ENCODE peak calls at places on chromosomes 11 and 22, in four cellular contexts. I is HS-5, C is GM12892, S is SW480. H is an unnamed sample.

GRCh38 chr11:28759311-28759710 is 651.1 kb downstream of the METTL15 start:
- DNase-seq in I (no peak), C (no peak), S (no peak), H (no peak)

GRCh38 chr11:2975594-2975993 is 16.5 kb downstream of the NAP1L4 start:
- DNase-seq in I (no peak), C (no peak), S (peak), H (no peak)

GRCh38 chr22:23563111-23563510 is 17.0 kb downstream of the IGLL1 start:
- DNase-seq in I (no peak), C (no peak), S (no peak), H (no peak)

GRCh38 chr11:126764221-126764620 is 236.3 kb downstream of the KIRREL3 start:
- DNase-seq in I (no peak), C (no peak), S (peak), H (no peak)

GRCh38 chr11:7892059-7892699 is 38.9 kb downstream of the OR10A6 start:
- DNase-seq in I (peak), C (no peak), S (no peak), H (peak)

GRCh38 chr11:114478768-114479167 is 39.5 kb downstream of the REXO2 start:
- DNase-seq in I (no peak), C (no peak), S (peak), H (no peak)

GRCh38 chr22:44351685-44352377 is 39.1 kb upstream of the SHISAL1 start:
- DNase-seq in I (peak), C (no peak), S (peak), H (no peak)

GRCh38 chr11:115408036-115408911 is 95.9 kb downstream of the CADM1 start:
- DNase-seq in I (no peak), C (no peak), S (no peak), H (no peak)

GRCh38 chr22:17826151-17826550 is 51.9 kb upstream of the BID start:
- DNase-seq in I (no peak), C (no peak), S (no peak), H (no peak)

GRCh38 chr22:50473855-50474671 is 772 bp downstream of the SBF1 start:
- DNase-seq in I (no peak), C (no peak), S (no peak), H (no peak)

GRCh38 chr22:48561676-48562075 is 1266.0 kb downstream of the BRD1 start:
- DNase-seq in I (no peak), C (no peak), S (no peak), H (no peak)

GRCh38 chr22:30038219-30038618 is 42.0 kb upstream of the HORMAD2 start:
- DNase-seq in I (peak), C (no peak), S (no peak), H (no peak)

GRCh38 chr22:19038728-19039447 is 83.3 kb downstream of the DGCR2 start:
- DNase-seq in I (no peak), C (no peak), S (no peak), H (no peak)

GRCh38 chr11:130146797-130147196 is 12.8 kb upstream of the ST14 start:
- DNase-seq in I (no peak), C (no peak), S (peak), H (no peak)

H was measured in GM12864.